ENCODE peak calls at places on chromosomes 4 and X, in five cellular contexts. X is EL, B is fibroblast of lung, K is AG09309, F is RWPE1. O is an unnamed sample.

GRCh38 chr4:48467891-48468290 is 15.3 kb upstream of the SLC10A4 start:
- DNase-seq in F (no peak), B (no peak), X (no peak), K (no peak), O (no peak)

GRCh38 chr4:171390626-171391025 is 422.6 kb upstream of the GALNTL6 start:
- DNase-seq in B (no peak), X (no peak), F (no peak), K (no peak), O (no peak)

GRCh38 chr4:14977836-14978235 is 24.4 kb upstream of the CPEB2 start:
- DNase-seq in B (no peak), K (no peak), X (no peak), F (no peak), O (no peak)

GRCh38 chr4:167020410-167020809 is 213.9 kb downstream of the SPOCK3 start:
- DNase-seq in K (no peak), B (peak), X (no peak), F (no peak), O (no peak)

GRCh38 chr4:26288308-26288982 is 32.4 kb upstream of the RBPJ start:
- DNase-seq in K (peak), B (peak), F (peak), X (peak), O (no peak)

GRCh38 chr4:6912412-6912811 is 2.8 kb downstream of the TBC1D14 start:
- DNase-seq in B (no peak), X (no peak), F (no peak), K (no peak), O (no peak)

GRCh38 chrX:21905976-21906375 is 34.5 kb upstream of the SMS start:
- DNase-seq in F (no peak), X (no peak), K (no peak), B (no peak), O (no peak)

GRCh38 chr4:138078751-138079150 is 163.4 kb downstream of the SLC7A11 start:
- DNase-seq in B (no peak), K (no peak), X (no peak), F (no peak), O (no peak)

GRCh38 chrX:100381613-100382012 is 28.5 kb downstream of the PCDH19 start:
- DNase-seq in F (no peak), K (no peak), B (no peak), X (no peak), O (no peak)

GRCh38 chrX:16240231-16240905 is 73.1 kb downstream of the MAGEB17 start:
- DNase-seq in X (no peak), F (no peak), K (no peak), B (no peak), O (no peak)

GRCh38 chr4:42672359-42673083 is 15.6 kb upstream of the ATP8A1 start:
- DNase-seq in F (no peak), K (no peak), X (no peak), B (no peak), O (no peak)

GRCh38 chrX:106862972-106863688 is 40.0 kb downstream of the RIPPLY1 start:
- DNase-seq in K (no peak), X (peak), F (peak), B (no peak), O (no peak)

GRCh38 chr4:53886090-53886489 is 178.3 kb downstream of the CHIC2 start:
- DNase-seq in X (no peak), B (no peak), K (no peak), F (no peak), O (no peak)

GRCh38 chrX:47174846-47175587 is 18.6 kb upstream of the UBA1 start:
- DNase-seq in F (no peak), X (no peak), B (no peak), K (no peak), O (no peak)

GRCh38 chr4:6204871-6205583 is 4.7 kb upstream of the JAKMIP1 start:
- DNase-seq in K (no peak), B (no peak), X (no peak), F (no peak), O (peak)

GRCh38 chrX:77528034-77528433 is 80.8 kb downstream of the FGF16 start:
- DNase-seq in X (no peak), F (no peak), K (no peak), B (no peak), O (no peak)

GRCh38 chrX:318068-318738 is 393 bp downstream of the GTPBP6 start:
- DNase-seq in K (peak), F (peak), B (peak), X (peak), O (peak)

GRCh38 chr4:77911842-77912450 is 49.3 kb downstream of the MRPL1 start:
- DNase-seq in X (peak), F (no peak), B (peak), K (no peak), O (no peak)

GRCh38 chr4:9913846-9914245 is 107.5 kb downstream of the SLC2A9 start:
- DNase-seq in F (no peak), K (no peak), B (no peak), X (no peak), O (no peak)

GRCh38 chr4:38716271-38716670 is 52.3 kb downstream of the KLF3 start:
- DNase-seq in K (no peak), X (no peak), B (no peak), F (no peak), O (no peak)

GRCh38 chrX:20042221-20042620 is 51.4 kb upstream of the BCLAF3 start:
- DNase-seq in F (no peak), K (no peak), B (no peak), X (no peak), O (no peak)

GRCh38 chr4:62899607-62900364 is 1509.5 kb downstream of the TECRL start:
- DNase-seq in K (no peak), B (no peak), F (no peak), X (no peak), O (no peak)

GRCh38 chrX:76253432-76253831 is 80.6 kb downstream of the PBDC1 start:
- DNase-seq in B (peak), X (peak), K (no peak), F (peak), O (no peak)

GRCh38 chr4:61200195-61200990 is at the start of gene ADGRL3:
- DNase-seq in F (peak), K (no peak), X (peak), B (peak), O (no peak)

GRCh38 chrX:13463608-13464007 is 105.8 kb upstream of the EGFL6 start:
- DNase-seq in B (peak), K (peak), F (peak), X (peak), O (no peak)

GRCh38 chr4:169070071-169070894 is 60.2 kb upstream of the CBR4 start:
- DNase-seq in K (peak), F (peak), B (no peak), X (peak), O (no peak)

GRCh38 chrX:68396953-68397352 is 36.3 kb downstream of the OPHN1 start:
- DNase-seq in B (peak), K (no peak), F (no peak), X (no peak), O (no peak)

GRCh38 chrX:155768036-155768769 is 112.9 kb upstream of the VAMP7 start:
- DNase-seq in F (no peak), B (peak), K (peak), X (peak), O (peak)

GRCh38 chr4:123444298-123444731 is 47.7 kb downstream of the SPRY1 start:
- DNase-seq in F (no peak), X (peak), B (peak), K (no peak), O (peak)

GRCh38 chr4:73704314-73705055 is 35.9 kb upstream of the CXCL8 start:
- DNase-seq in K (peak), X (peak), B (peak), F (peak), O (peak)

GRCh38 chr4:102574317-102574716 is 73.2 kb downstream of the NFKB1 start:
- DNase-seq in X (no peak), F (no peak), B (peak), K (no peak), O (no peak)

GRCh38 chr4:25792200-25792791 is 70.5 kb downstream of the SEL1L3 start:
- DNase-seq in F (peak), K (no peak), B (no peak), X (no peak), O (peak)

O was measured in left lobe of liver.